ENCODE peak calls at places on chromosomes 12 and 14, in four cellular contexts. One of them, this sample, is unnamed.

GRCh38 chr12:98062464-98063245 is 452.7 kb upstream of the TMPO start:
- DNase-seq in NT2/D1: no peak
- DNase-seq in WTC11: no peak
- DNase-seq in Ammon's horn: no peak
- DNase-seq in this sample: no peak

GRCh38 chr12:75364918-75365317 is 26.0 kb upstream of the GLIPR1L2 start:
- DNase-seq in Ammon's horn: peak
- DNase-seq in WTC11: no peak
- DNase-seq in NT2/D1: no peak
- DNase-seq in this sample: no peak

GRCh38 chr14:34966413-34966812 is 16.4 kb upstream of the SRP54 start:
- DNase-seq in NT2/D1: no peak
- DNase-seq in WTC11: no peak
- DNase-seq in Ammon's horn: no peak
- DNase-seq in this sample: no peak

GRCh38 chr14:90521121-90521929 is 124.5 kb downstream of the CALM1 start:
- DNase-seq in Ammon's horn: peak
- DNase-seq in NT2/D1: no peak
- DNase-seq in WTC11: no peak
- DNase-seq in this sample: no peak

GRCh38 chr12:68378859-68379628 is 46.9 kb upstream of the MDM1 start:
- DNase-seq in Ammon's horn: no peak
- DNase-seq in WTC11: no peak
- DNase-seq in NT2/D1: no peak
- DNase-seq in this sample: no peak

GRCh38 chr12:22543246-22544037 is 900 bp downstream of the C2CD5 start:
- DNase-seq in WTC11: peak
- DNase-seq in NT2/D1: no peak
- DNase-seq in Ammon's horn: peak
- DNase-seq in this sample: peak

GRCh38 chr14:88616697-88617096 is 53.9 kb downstream of the ZC3H14 start:
- DNase-seq in WTC11: no peak
- DNase-seq in Ammon's horn: no peak
- DNase-seq in NT2/D1: no peak
- DNase-seq in this sample: no peak

GRCh38 chr12:118964988-118965387 is 16.4 kb upstream of the SRRM4 start:
- DNase-seq in NT2/D1: no peak
- DNase-seq in Ammon's horn: no peak
- DNase-seq in WTC11: no peak
- DNase-seq in this sample: no peak

GRCh38 chr14:58572092-58572853 is 65.5 kb upstream of the DACT1 start:
- DNase-seq in Ammon's horn: peak
- DNase-seq in WTC11: no peak
- DNase-seq in NT2/D1: no peak
- DNase-seq in this sample: no peak

GRCh38 chr12:65495233-65495632 is 216.8 kb downstream of the MSRB3 start:
- DNase-seq in Ammon's horn: no peak
- DNase-seq in WTC11: no peak
- DNase-seq in NT2/D1: no peak
- DNase-seq in this sample: no peak

GRCh38 chr12:50505945-50506344 is 1.2 kb downstream of the DIP2B start:
- DNase-seq in NT2/D1: no peak
- DNase-seq in WTC11: no peak
- DNase-seq in Ammon's horn: peak
- DNase-seq in this sample: no peak

GRCh38 chr14:30620178-30620577 is 1.9 kb upstream of the SCFD1 start:
- DNase-seq in WTC11: no peak
- DNase-seq in Ammon's horn: no peak
- DNase-seq in NT2/D1: no peak
- DNase-seq in this sample: no peak

GRCh38 chr14:75572104-75572503 is 6.3 kb upstream of the FLVCR2 start:
- DNase-seq in Ammon's horn: no peak
- DNase-seq in WTC11: no peak
- DNase-seq in NT2/D1: no peak
- DNase-seq in this sample: no peak

GRCh38 chr12:26113853-26114719 is 10.8 kb downstream of the BHLHE41 start:
- DNase-seq in Ammon's horn: peak
- DNase-seq in NT2/D1: peak
- DNase-seq in WTC11: peak
- DNase-seq in this sample: peak

GRCh38 chr12:615620-616019 is 47.6 kb downstream of the NINJ2 start:
- DNase-seq in NT2/D1: no peak
- DNase-seq in WTC11: no peak
- DNase-seq in Ammon's horn: no peak
- DNase-seq in this sample: no peak

GRCh38 chr14:32136027-32136825 is 59.1 kb downstream of the ARHGAP5 start:
- DNase-seq in Ammon's horn: no peak
- DNase-seq in WTC11: no peak
- DNase-seq in NT2/D1: no peak
- DNase-seq in this sample: no peak

GRCh38 chr12:76777765-76778216 is 13.9 kb downstream of the ZDHHC17 start:
- DNase-seq in NT2/D1: no peak
- DNase-seq in Ammon's horn: no peak
- DNase-seq in WTC11: no peak
- DNase-seq in this sample: no peak

GRCh38 chr12:31526158-31526546 is 64.8 kb downstream of the DENND5B start:
- DNase-seq in Ammon's horn: no peak
- DNase-seq in NT2/D1: no peak
- DNase-seq in WTC11: no peak
- DNase-seq in this sample: no peak

GRCh38 chr12:22656835-22657234 is 31.9 kb downstream of the ETNK1 start:
- DNase-seq in WTC11: no peak
- DNase-seq in NT2/D1: no peak
- DNase-seq in Ammon's horn: no peak
- DNase-seq in this sample: no peak

GRCh38 chr14:103548463-103549351 is 13.8 kb downstream of the BAG5 start:
- DNase-seq in WTC11: no peak
- DNase-seq in NT2/D1: no peak
- DNase-seq in Ammon's horn: peak
- DNase-seq in this sample: no peak

GRCh38 chr12:109759595-109759994 is 46.0 kb downstream of the FAM222A start:
- DNase-seq in Ammon's horn: no peak
- DNase-seq in NT2/D1: no peak
- DNase-seq in WTC11: peak
- DNase-seq in this sample: no peak

GRCh38 chr14:105281354-105282097 is 19.3 kb downstream of the BRF1 start:
- DNase-seq in Ammon's horn: peak
- DNase-seq in WTC11: no peak
- DNase-seq in NT2/D1: no peak
- DNase-seq in this sample: peak

GRCh38 chr14:105999361-106000028 is 473.1 kb downstream of the TMEM121 start:
- DNase-seq in Ammon's horn: no peak
- DNase-seq in NT2/D1: peak
- DNase-seq in WTC11: peak
- DNase-seq in this sample: no peak

GRCh38 chr12:3195859-3196483 is 118.8 kb downstream of the TSPAN9 start:
- DNase-seq in NT2/D1: no peak
- DNase-seq in WTC11: no peak
- DNase-seq in Ammon's horn: no peak
- DNase-seq in this sample: no peak

GRCh38 chr12:16600525-16600924 is 5.4 kb downstream of the LMO3 start:
- DNase-seq in Ammon's horn: no peak
- DNase-seq in WTC11: no peak
- DNase-seq in NT2/D1: no peak
- DNase-seq in this sample: no peak

GRCh38 chr14:64673748-64674147 is 30.5 kb upstream of the PLEKHG3 start:
- DNase-seq in Ammon's horn: no peak
- DNase-seq in NT2/D1: no peak
- DNase-seq in WTC11: no peak
- DNase-seq in this sample: no peak

GRCh38 chr12:50212071-50212467 is 44.9 kb upstream of the CERS5 start:
- DNase-seq in WTC11: no peak
- DNase-seq in NT2/D1: no peak
- DNase-seq in Ammon's horn: no peak
- DNase-seq in this sample: no peak